ENCODE peak calls at places on chromosomes 7 and 10, in four cellular contexts. One of them, this sample, is unnamed.

GRCh38 chr7:1623810-1624209 is 46.3 kb upstream of the ELFN1 start:
- DNase-seq in sigmoid colon: no peak
- DNase-seq in brain microvascular endothelial cell: no peak
- DNase-seq in epithelial cell of esophagus: no peak
- DNase-seq in this sample: no peak

GRCh38 chr7:98955992-98956391 is 77.7 kb downstream of the TRRAP start:
- DNase-seq in brain microvascular endothelial cell: no peak
- DNase-seq in epithelial cell of esophagus: no peak
- DNase-seq in sigmoid colon: no peak
- DNase-seq in this sample: no peak

GRCh38 chr10:13636776-13637175 is 50.0 kb downstream of the PRPF18 start:
- DNase-seq in epithelial cell of esophagus: no peak
- DNase-seq in brain microvascular endothelial cell: no peak
- DNase-seq in sigmoid colon: no peak
- DNase-seq in this sample: no peak

GRCh38 chr10:87734987-87735827 is 75.5 kb downstream of the PAPSS2 start:
- DNase-seq in epithelial cell of esophagus: peak; percentile 37
- DNase-seq in brain microvascular endothelial cell: peak; percentile 48
- DNase-seq in sigmoid colon: no peak
- DNase-seq in this sample: no peak

GRCh38 chr7:129189661-129190310 is 1.4 kb downstream of the SMO start:
- DNase-seq in sigmoid colon: peak; percentile 7
- DNase-seq in epithelial cell of esophagus: no peak
- DNase-seq in brain microvascular endothelial cell: no peak
- DNase-seq in this sample: no peak

GRCh38 chr7:32212321-32212720 is 142.1 kb upstream of the PDE1C start:
- DNase-seq in brain microvascular endothelial cell: no peak
- DNase-seq in epithelial cell of esophagus: no peak
- DNase-seq in sigmoid colon: no peak
- DNase-seq in this sample: no peak

GRCh38 chr7:1052031-1052818 is 7.9 kb downstream of the GPR146 start:
- DNase-seq in epithelial cell of esophagus: no peak
- DNase-seq in brain microvascular endothelial cell: no peak
- DNase-seq in sigmoid colon: no peak
- DNase-seq in this sample: no peak

GRCh38 chr7:132500727-132501410 is 75.4 kb downstream of the PLXNA4 start:
- DNase-seq in sigmoid colon: peak; percentile 80
- DNase-seq in brain microvascular endothelial cell: peak; percentile 3
- DNase-seq in epithelial cell of esophagus: no peak
- DNase-seq in this sample: no peak

GRCh38 chr7:114857605-114858004 is 64.3 kb upstream of the MDFIC start:
- DNase-seq in sigmoid colon: no peak
- DNase-seq in epithelial cell of esophagus: peak; percentile 49
- DNase-seq in brain microvascular endothelial cell: peak; percentile 23
- DNase-seq in this sample: no peak

GRCh38 chr7:124649397-124650029 is 116.1 kb downstream of the GPR37 start:
- DNase-seq in epithelial cell of esophagus: no peak
- DNase-seq in sigmoid colon: no peak
- DNase-seq in brain microvascular endothelial cell: no peak
- DNase-seq in this sample: no peak

GRCh38 chr7:154892459-154892858 is 110.5 kb downstream of the PAXIP1 start:
- DNase-seq in brain microvascular endothelial cell: no peak
- DNase-seq in epithelial cell of esophagus: no peak
- DNase-seq in sigmoid colon: no peak
- DNase-seq in this sample: no peak
- TF ChIP-seq CTCF in brain microvascular endothelial cell: no peak
- TF ChIP-seq CTCF in epithelial cell of esophagus: no peak
- TF ChIP-seq CTCF in sigmoid colon: no peak
- TF ChIP-seq CTCF in this sample: no peak

DNA sequence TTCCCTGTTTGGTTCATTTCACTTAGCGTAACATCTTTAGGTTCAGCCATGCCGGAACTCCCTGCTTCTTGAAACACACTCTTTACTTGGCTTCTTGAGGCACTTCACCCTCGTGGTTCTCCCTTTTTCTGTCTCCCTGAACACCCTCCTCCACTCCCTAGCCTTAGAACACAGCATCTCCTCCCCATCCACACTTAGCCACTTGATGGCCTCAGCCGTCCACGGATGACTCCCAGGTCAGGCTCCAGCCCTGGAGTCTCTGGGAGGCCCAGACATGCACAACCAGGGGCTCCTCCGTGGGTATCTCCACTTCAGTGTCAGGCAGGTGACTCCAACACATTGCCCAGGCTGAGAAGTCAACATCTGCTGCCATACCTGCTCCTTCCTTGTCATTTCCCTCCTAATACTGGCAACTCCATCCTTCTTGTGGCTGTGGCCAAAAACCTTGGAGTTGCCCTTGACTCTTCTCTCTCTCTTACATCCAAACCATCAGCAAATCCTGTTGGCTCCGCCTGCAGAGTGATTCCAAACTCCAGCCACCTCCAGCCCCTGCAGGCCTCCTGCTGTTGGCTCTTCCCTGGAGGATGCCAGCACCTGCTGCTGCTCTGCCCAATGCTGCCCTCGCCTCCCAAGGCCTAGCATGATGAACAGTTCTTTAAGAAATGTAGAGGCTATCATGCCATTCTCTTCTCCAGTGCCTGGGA is 8.4 kb upstream of the INMT start:
- DNase-seq in brain microvascular endothelial cell: peak; percentile 18
- DNase-seq in epithelial cell of esophagus: peak; percentile 26
- DNase-seq in sigmoid colon: no peak
- DNase-seq in this sample: no peak
- TF ChIP-seq CTCF in brain microvascular endothelial cell: peak; percentile 29
- TF ChIP-seq CTCF in epithelial cell of esophagus: no peak
- TF ChIP-seq CTCF in sigmoid colon: no peak
- TF ChIP-seq CTCF in this sample: no peak

GRCh38 chr10:132184816-132185593 is 1.7 kb upstream of the DPYSL4 start:
- DNase-seq in sigmoid colon: no peak
- DNase-seq in epithelial cell of esophagus: no peak
- DNase-seq in brain microvascular endothelial cell: no peak
- DNase-seq in this sample: no peak
- TF ChIP-seq CTCF in sigmoid colon: no peak
- TF ChIP-seq CTCF in epithelial cell of esophagus: no peak
- TF ChIP-seq CTCF in brain microvascular endothelial cell: peak; percentile 8
- TF ChIP-seq CTCF in this sample: no peak

DNA sequence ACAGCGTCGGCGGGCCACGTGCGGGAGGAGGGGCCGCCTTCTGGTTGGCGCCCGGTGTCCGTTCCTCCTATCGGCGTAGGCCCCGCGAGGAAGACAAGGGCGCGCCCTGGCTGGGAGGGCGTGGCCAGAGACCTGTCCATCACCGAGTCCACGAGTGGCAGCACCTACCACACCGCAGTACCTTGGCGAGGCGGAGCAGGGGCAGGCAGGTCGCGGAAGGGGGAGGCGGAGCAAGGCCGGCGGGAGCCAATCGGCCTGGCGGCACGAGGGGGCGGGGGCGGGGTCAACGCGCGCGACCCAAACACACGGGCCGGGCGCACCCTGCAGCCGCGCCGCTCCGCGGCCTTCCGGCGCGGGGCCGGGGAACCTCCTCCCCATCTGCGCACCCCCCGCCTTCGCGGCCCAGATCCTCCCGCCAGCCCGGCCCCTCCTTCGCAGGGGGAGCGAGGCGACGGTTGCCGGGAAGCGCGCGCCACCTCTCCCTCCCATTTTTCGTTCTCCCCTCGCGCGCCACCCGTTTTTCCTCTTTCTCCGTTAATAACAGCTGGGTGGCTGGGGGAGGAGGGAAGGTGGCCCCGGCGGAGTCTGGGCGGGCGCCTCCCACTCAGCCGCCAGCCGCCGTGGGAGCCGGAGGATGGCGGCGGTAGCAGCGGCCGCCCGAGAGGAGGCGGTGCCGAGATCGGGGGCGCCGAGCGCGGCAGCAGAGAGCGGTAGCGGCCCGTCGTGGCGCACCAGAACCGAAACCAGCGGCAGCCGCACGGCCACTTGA is at the start of gene ZNRF2:
- DNase-seq in brain microvascular endothelial cell: peak; percentile 96
- DNase-seq in sigmoid colon: peak; percentile 100
- DNase-seq in epithelial cell of esophagus: peak; percentile 100
- DNase-seq in this sample: peak; percentile 99
- TF ChIP-seq CTCF in brain microvascular endothelial cell: peak; percentile 26
- TF ChIP-seq CTCF in sigmoid colon: peak; percentile 44
- TF ChIP-seq CTCF in epithelial cell of esophagus: peak; percentile 10
- TF ChIP-seq CTCF in this sample: peak; percentile 41